ENCODE peak calls at places on chromosomes 13 and 19, in nine cellular contexts. Z, S, Y, W, E, H, D, C and N are unnamed samples. For H3K4me1, the result is how much of the 10 kb centered on the place peaks cover.

GRCh38 chr19:32387701-32388392 is 17.7 kb upstream of the DPY19L3 start:
- DNase-seq in Z (no peak), S (no peak), Y (peak), W (no peak), E (no peak), H (no peak), D (no peak), C (no peak), N (no peak)

GRCh38 chr19:38900220-38900629 is 456 bp downstream of the NFKBIB start:
- DNase-seq in Z (no peak), S (no peak), Y (no peak), W (no peak), E (no peak), H (no peak), D (no peak), C (no peak), N (no peak)

GRCh38 chr19:40033989-40034560 is 22.0 kb downstream of the ZNF780B start:
- DNase-seq in Z (no peak), S (no peak), Y (no peak), W (no peak), E (no peak), H (no peak), D (no peak), C (no peak), N (no peak)

GRCh38 chr19:47729799-47730520 is 15.4 kb upstream of the NOP53 start:
- DNase-seq in Z (no peak), S (peak), Y (no peak), W (peak), E (peak), H (peak), D (peak), C (no peak), N (peak)

GRCh38 chr13:59823495-59823894 is 340.2 kb downstream of the DIAPH3 start:
- DNase-seq in Z (no peak), S (no peak), Y (no peak), W (peak), E (no peak), H (no peak), D (no peak), C (no peak), N (peak)

GRCh38 chr13:110965038-110965754 is 50.3 kb upstream of the ANKRD10 start:
- DNase-seq in Z (peak), S (no peak), Y (no peak), W (peak), E (no peak), H (no peak), D (no peak), C (peak), N (peak)

GRCh38 chr13:113836917-113837553 is 26.8 kb downstream of the GAS6 start:
- DNase-seq in Z (no peak), S (no peak), Y (peak), W (peak), E (peak), H (peak), D (peak), C (no peak), N (peak)

GRCh38 chr19:46209051-46209450 is 20.5 kb upstream of the IGFL1 start:
- DNase-seq in Z (no peak), S (no peak), Y (no peak), W (no peak), E (no peak), H (no peak), D (no peak), C (no peak), N (no peak)

GRCh38 chr13:95644611-95645052 is at the start of gene DZIP1:
- DNase-seq in Z (no peak), S (peak), Y (peak), W (peak), E (peak), H (peak), D (peak), C (no peak), N (no peak)

GRCh38 chr19:45451181-45451849 is 16.5 kb upstream of the FOSB start:
- DNase-seq in Z (no peak), S (peak), Y (peak), W (peak), E (peak), H (peak), D (peak), C (no peak), N (no peak)

GRCh38 chr13:27379694-27380596 is 44.5 kb upstream of the GTF3A start:
- DNase-seq in Z (no peak), S (peak), Y (peak), W (peak), E (peak), H (peak), D (peak), C (no peak), N (peak)

GRCh38 chr13:77422724-77423123 is 95.8 kb upstream of the MYCBP2 start:
- DNase-seq in Z (no peak), S (no peak), Y (no peak), W (no peak), E (no peak), H (no peak), D (no peak), C (no peak), N (no peak)

GRCh38 chr13:51687928-51688714 is 103.9 kb downstream of the WDFY2 start:
- DNase-seq in Z (no peak), S (no peak), Y (no peak), W (no peak), E (no peak), H (no peak), D (no peak), C (no peak), N (no peak)

GRCh38 chr13:48415516-48415915 is 2.6 kb upstream of the LPAR6 start:
- DNase-seq in Z (no peak), S (no peak), Y (no peak), W (no peak), E (no peak), H (no peak), D (no peak), C (no peak), N (no peak)

GRCh38 chr13:51557875-51558604 is 26.2 kb upstream of the WDFY2 start:
- DNase-seq in Z (no peak), S (no peak), Y (no peak), W (peak), E (no peak), H (no peak), D (no peak), C (no peak), N (peak)

GRCh38 chr13:23715762-23716235 is 145.6 kb downstream of the TNFRSF19 start:
- DNase-seq in Z (no peak), S (peak), Y (no peak), W (no peak), E (no peak), H (no peak), D (peak), C (no peak), N (no peak)

GRCh38 chr19:49339364-49340068 is 4.3 kb downstream of the CD37 start:
- DNase-seq in Z (peak), S (peak), Y (peak), W (peak), E (peak), H (peak), D (peak), C (peak), N (peak)

GRCh38 chr19:4042731-4043082 is 24.0 kb downstream of the ZBTB7A start:
- DNase-seq in Z (no peak), S (no peak), Y (no peak), W (no peak), E (no peak), H (no peak), D (peak), C (no peak), N (no peak)

GRCh38 chr19:39617745-39618144 is 15.4 kb downstream of the LGALS13 start:
- DNase-seq in Z (no peak), S (no peak), Y (no peak), W (no peak), E (no peak), H (no peak), D (no peak), C (no peak), N (no peak)

GRCh38 chr13:25490236-25490635 is 118.5 kb downstream of the ATP8A2 start:
- DNase-seq in Z (no peak), S (no peak), Y (no peak), W (no peak), E (no peak), H (no peak), D (no peak), C (no peak), N (no peak)
- H3K27ac ChIP-seq in Z (no peak), S (no peak), Y (no peak), W (no peak), E (no peak), H (no peak), D (no peak), C (no peak), N (no peak)

DNA sequence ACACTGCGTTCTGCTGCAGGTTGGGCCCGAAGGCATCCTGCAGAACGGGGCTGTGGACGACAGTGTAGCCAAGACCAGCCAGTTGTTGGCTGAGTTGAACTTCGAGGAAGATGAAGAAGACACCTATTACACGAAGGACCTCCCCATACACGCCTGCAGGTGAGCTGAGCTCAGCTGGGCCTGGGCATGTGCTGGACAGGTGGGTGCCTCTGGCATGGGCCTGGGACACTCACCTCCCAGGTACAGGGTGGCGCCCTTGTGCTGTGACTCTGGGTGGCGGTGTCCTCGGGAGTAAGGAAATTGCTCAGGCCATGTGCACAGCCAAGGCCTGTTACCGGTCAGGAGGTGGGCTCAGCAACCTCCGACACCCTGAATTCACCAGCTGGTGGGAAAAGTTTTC is 14.2 kb downstream of the UPF1 start:
- DNase-seq in Z (no peak), S (no peak), Y (no peak), W (no peak), E (no peak), H (peak), D (no peak), C (no peak), N (no peak)
- H3K4me1 ChIP-seq in Z (half or more), S (under half), Y (under half), W (under half), E (half or more), H (under half), D (half or more), C (half or more), N (under half)

GRCh38 chr19:55112781-55113569 is 4.5 kb downstream of the PPP1R12C start:
- DNase-seq in Z (no peak), S (peak), Y (no peak), W (no peak), E (no peak), H (peak), D (no peak), C (no peak), N (no peak)
- TF ChIP-seq CTCF in Z (no peak), S (peak), Y (no peak), W (no peak), E (no peak), H (no peak), D (no peak), C (no peak), N (peak)

DNA sequence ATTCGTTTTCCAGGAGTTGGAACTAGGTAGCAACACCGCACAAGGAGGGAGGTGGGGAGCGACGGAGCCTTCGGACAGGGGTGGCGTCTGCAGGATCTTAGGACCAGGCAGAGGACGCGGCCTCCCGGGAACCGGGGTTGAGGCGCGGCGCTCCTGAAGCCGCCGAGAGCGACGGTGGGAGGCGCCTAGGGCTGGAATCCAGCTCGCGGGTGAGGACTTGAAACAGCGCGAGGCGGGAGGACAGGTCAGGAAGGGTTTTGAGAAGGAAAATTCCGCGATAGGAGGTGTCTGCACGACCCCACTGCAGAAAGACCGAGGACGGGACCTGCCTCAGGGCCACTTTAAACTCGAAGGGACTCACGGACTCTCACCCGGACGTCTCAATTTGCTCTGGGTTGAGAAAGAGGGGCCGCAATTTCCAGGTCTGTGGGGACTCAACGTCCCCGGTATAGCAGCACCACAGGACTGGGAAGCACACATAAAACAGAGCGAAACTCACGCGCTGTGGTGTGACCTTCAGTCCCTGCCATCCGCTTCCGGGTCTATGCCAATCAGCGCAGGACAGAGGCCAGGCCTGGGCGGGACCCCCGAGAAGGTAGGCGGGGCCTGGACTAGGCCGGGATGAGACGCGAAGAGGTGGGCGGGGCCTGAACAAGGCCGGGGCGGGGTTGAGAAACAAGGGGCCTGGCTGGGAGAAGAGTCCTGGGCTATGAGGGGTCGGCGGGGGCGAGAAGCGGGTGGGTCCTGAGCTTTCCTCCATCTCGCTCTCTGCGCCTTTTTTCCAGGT is at the start of gene ZNF320:
- DNase-seq in Z (peak), S (peak), Y (peak), W (peak), E (peak), H (peak), D (peak), C (peak), N (peak)
- H3K27ac ChIP-seq in Z (peak), S (peak), Y (peak), W (peak), E (peak), H (peak), D (peak), C (peak), N (peak)

DNA sequence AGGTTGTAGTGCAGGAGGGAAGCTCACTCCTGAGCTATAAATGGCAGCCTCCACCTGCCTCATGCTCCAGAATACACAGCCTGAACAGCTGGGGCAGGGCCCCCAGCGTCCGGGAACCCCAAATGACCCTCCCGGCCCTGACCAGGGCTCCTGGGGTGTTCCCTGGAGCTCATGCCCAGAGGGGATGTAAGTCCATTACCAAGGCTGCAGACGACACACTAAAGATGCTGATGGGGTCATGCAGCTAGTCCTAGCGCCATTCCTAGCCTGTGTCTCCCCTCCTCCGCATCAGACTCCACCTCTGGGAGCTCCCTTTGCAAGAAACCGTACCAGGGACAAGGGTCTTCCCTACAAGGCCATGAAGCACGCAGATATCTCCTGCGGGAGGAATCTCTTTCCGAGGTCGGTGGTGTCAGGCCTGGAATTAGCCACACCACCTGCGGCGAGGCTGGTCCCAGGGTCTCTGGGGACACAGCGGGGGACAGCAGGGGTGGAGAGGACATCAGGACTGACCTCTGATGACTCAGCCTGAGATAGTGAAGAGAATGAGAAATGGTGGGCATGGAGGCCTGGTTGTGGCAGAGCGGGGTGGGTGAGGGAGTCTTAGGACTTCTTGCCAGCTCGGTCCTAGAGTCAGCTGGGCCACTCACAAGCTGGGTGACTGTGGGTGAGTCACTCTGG is 11.9 kb upstream of the TPM4 start:
- DNase-seq in Z (no peak), S (no peak), Y (no peak), W (no peak), E (no peak), H (no peak), D (no peak), C (no peak), N (no peak)
- H3K4me1 ChIP-seq in Z (under half), S (under half), Y (under half), W (under half), E (under half), H (under half), D (under half), C (under half), N (under half)

GRCh38 chr13:73059460-73060250 is 850 bp downstream of the KLF5 start:
- DNase-seq in Z (no peak), S (peak), Y (peak), W (peak), E (peak), H (peak), D (peak), C (no peak), N (no peak)
- TF ChIP-seq CTCF in Z (peak), S (peak), Y (no peak), W (no peak), E (peak), H (peak), D (no peak), C (no peak), N (peak)

DNA sequence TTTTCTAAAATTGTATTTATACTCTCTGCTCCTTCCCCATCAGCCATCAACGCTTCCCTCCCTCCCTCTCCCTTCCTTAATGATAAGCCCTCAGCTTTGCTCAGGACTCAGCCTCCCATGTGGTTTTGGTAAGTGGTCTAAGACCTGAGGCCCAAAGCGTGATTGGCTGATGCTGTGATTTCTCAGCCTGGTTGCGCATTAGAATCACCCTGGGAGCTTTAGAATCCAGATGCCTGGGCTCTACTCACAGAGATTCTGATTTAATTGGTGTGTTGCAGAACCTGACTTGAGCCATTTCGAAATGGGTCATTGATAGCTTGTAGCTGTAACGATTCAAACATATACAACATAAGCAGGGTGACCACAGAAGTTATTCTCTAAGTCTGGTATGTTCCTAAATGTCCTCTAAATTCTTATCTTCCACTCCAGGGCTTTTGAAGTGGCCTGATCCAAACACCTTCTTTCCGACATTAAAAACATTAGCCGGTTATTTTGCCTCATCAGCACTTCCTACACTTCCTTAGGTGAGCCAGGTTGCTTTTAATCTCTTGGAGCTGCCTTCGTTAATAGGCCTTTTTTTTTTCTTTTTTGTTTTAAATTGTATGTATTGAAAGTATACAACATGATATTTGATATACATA is 60.6 kb downstream of the LRCH1 start:
- DNase-seq in Z (no peak), S (no peak), Y (no peak), W (no peak), E (no peak), H (no peak), D (no peak), C (no peak), N (no peak)
- H3K27ac ChIP-seq in Z (no peak), S (no peak), Y (no peak), W (no peak), E (peak), H (no peak), D (no peak), C (no peak), N (no peak)